ENCODE peak calls at places on chromosomes 11 and 22, in seven cellular contexts. N, D, J, U, E, Y and A are unnamed samples.
A peak's percentile ranks its signal among the peaks of the same experiment; 100 is the strongest.

GRCh38 chr22:35642305-35642741 is 5.9 kb upstream of the APOL6 start:
- DNase-seq in N (peak; percentile 46), D (no peak), J (no peak), U (no peak), E (no peak), Y (no peak), A (peak; percentile 31)

GRCh38 chr22:19811811-19812771 is 42.6 kb downstream of the GNB1L start:
- DNase-seq in N (no peak), D (no peak), J (no peak), U (no peak), E (no peak), Y (no peak), A (no peak)

GRCh38 chr11:47980093-47980906 is at the start of gene PTPRJ:
- DNase-seq in N (peak; percentile 48), D (peak; percentile 59), J (peak; percentile 39), U (peak; percentile 91), E (peak; percentile 31), Y (peak; percentile 78), A (peak; percentile 24)

GRCh38 chr11:118058311-118059230 is 18.3 kb upstream of the TMPRSS4 start:
- DNase-seq in N (no peak), D (no peak), J (no peak), U (no peak), E (no peak), Y (no peak), A (no peak)

GRCh38 chr22:25651332-25651731 is 86.9 kb downstream of the GRK3 start:
- DNase-seq in N (no peak), D (no peak), J (no peak), U (no peak), E (no peak), Y (no peak), A (no peak)

GRCh38 chr11:68372114-68372513 is 59.7 kb downstream of the LRP5 start:
- DNase-seq in N (no peak), D (no peak), J (no peak), U (no peak), E (no peak), Y (no peak), A (no peak)

GRCh38 chr22:50452649-50453048 is 22.2 kb downstream of the SBF1 start:
- DNase-seq in N (no peak), D (no peak), J (no peak), U (no peak), E (no peak), Y (no peak), A (no peak)

GRCh38 chr11:122076721-122077120 is 39.3 kb downstream of the BLID start:
- DNase-seq in N (no peak), D (no peak), J (no peak), U (no peak), E (no peak), Y (no peak), A (no peak)

GRCh38 chr11:116875194-116875593 is 37.8 kb upstream of the APOA1 start:
- DNase-seq in N (no peak), D (no peak), J (no peak), U (no peak), E (no peak), Y (no peak), A (no peak)

GRCh38 chr11:57903441-57904123 is 120.1 kb upstream of the OR9Q1 start:
- DNase-seq in N (peak; percentile 10), D (peak; percentile 10), J (peak; percentile 2), U (no peak), E (peak; percentile 88), Y (no peak), A (peak; percentile 10)

GRCh38 chr11:124194283-124194682 is 11.1 kb downstream of the OR10D3 start:
- DNase-seq in N (no peak), D (no peak), J (no peak), U (no peak), E (no peak), Y (no peak), A (no peak)

GRCh38 chr11:124194696-124195418 is 11.7 kb downstream of the OR10D3 start:
- DNase-seq in N (peak; percentile 58), D (peak; percentile 54), J (peak; percentile 7), U (peak; percentile 72), E (peak; percentile 48), Y (peak; percentile 80), A (peak; percentile 28)

GRCh38 chr11:124197999-124198398 is 14.9 kb downstream of the OR10D3 start:
- DNase-seq in N (no peak), D (no peak), J (no peak), U (no peak), E (no peak), Y (no peak), A (no peak)

GRCh38 chr11:124193221-124193945 is 10.2 kb downstream of the OR10D3 start:
- DNase-seq in N (no peak), D (no peak), J (no peak), U (peak; percentile 34), E (no peak), Y (peak; percentile 17), A (peak; percentile 54)

GRCh38 chr11:124195419-124195734 is 12.2 kb downstream of the OR10D3 start:
- DNase-seq in N (no peak), D (no peak), J (no peak), U (no peak), E (no peak), Y (no peak), A (no peak)
- TF ChIP-seq CTCF in N (no peak), D (no peak), J (no peak), U (no peak), E (no peak), Y (no peak), A (no peak)

GRCh38 chr11:63666874-63667273 is 4.3 kb downstream of the ATL3 start:
- DNase-seq in N (peak; percentile 94), D (no peak), J (peak; percentile 39), U (no peak), E (peak; percentile 28), Y (no peak), A (peak; percentile 93)

GRCh38 chr11:63663809-63664208 is 7.4 kb downstream of the ATL3 start:
- DNase-seq in N (peak; percentile 80), D (no peak), J (peak; percentile 74), U (no peak), E (peak; percentile 69), Y (no peak), A (peak; percentile 85)

GRCh38 chr11:63660972-63661371 is 10.2 kb downstream of the ATL3 start:
- DNase-seq in N (no peak), D (no peak), J (no peak), U (no peak), E (no peak), Y (no peak), A (no peak)
- H4K20me1 ChIP-seq in N (peaks cover 59% of the 10 kb centered on the region), D (peaks cover 70% of the 10 kb centered on the region), J (peaks cover 67% of the 10 kb centered on the region), U (peaks cover 27% of the 10 kb centered on the region), E (no peaks in the 10 kb centered on the region), Y (peaks cover 18% of the 10 kb centered on the region), A (no peaks in the 10 kb centered on the region)

DNA sequence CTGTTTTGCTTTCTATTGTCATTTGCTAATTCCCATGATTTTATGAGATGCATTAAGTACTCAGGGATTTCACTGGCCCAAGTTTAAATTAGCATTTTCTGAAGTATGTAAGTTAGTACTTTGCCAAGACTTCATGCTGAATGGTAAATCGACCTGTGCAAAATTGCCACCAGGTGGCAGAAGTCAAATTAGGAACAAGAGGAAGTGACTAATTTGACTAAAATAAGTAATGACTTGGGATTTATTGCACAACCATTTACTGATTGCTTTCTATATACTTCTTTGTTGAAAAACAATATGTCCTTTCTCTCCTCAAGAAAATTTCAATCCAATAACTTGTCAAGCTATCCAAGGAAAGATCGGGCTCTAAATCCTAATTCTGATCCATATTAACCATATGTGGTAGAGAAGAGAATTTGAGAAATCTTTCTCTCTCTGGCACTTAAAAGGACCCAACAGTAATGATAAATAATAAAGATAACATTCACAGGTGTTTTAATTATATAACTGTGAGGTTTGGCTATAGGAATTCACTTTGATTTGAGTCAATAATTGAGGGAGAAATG is 253.7 kb upstream of the CHORDC1 start:
- DNase-seq in N (peak; percentile 0), D (peak; percentile 15), J (peak; percentile 29), U (peak; percentile 58), E (peak; percentile 68), Y (peak; percentile 67), A (peak; percentile 42)
- TF ChIP-seq CTCF in N (peak; percentile 10), D (peak; percentile 64), J (peak; percentile 39), U (peak; percentile 75), E (peak; percentile 73), Y (peak; percentile 85), A (peak; percentile 15)

GRCh38 chr22:39525658-39525975 is 5.3 kb downstream of the ATF4 start:
- DNase-seq in N (no peak), D (no peak), J (no peak), U (no peak), E (no peak), Y (no peak), A (no peak)
- H4K20me1 ChIP-seq in N (peaks cover 94% of the 10 kb centered on the region), D (peaks cover 80% of the 10 kb centered on the region), J (peaks cover 94% of the 10 kb centered on the region), U (peaks cover 95% of the 10 kb centered on the region), E (peaks cover 12% of the 10 kb centered on the region), Y (peaks cover 47% of the 10 kb centered on the region), A (peaks cover 3% of the 10 kb centered on the region)

GRCh38 chr11:10042699-10043098 is 251.3 kb downstream of the SBF2 start:
- DNase-seq in N (no peak), D (no peak), J (peak; percentile 16), U (no peak), E (no peak), Y (no peak), A (no peak)
- TF ChIP-seq CTCF in N (no peak), D (no peak), J (no peak), U (no peak), E (no peak), Y (no peak), A (no peak)

GRCh38 chr11:9137293-9138132 is 46.1 kb upstream of the SCUBE2 start:
- DNase-seq in N (peak; percentile 69), D (peak; percentile 68), J (peak; percentile 34), U (peak; percentile 88), E (peak; percentile 68), Y (peak; percentile 91), A (peak; percentile 54)
- H4K20me1 ChIP-seq in N (peaks cover 18% of the 10 kb centered on the region), D (no peaks in the 10 kb centered on the region), J (peaks cover 22% of the 10 kb centered on the region), U (no peaks in the 10 kb centered on the region), E (no peaks in the 10 kb centered on the region), Y (peaks cover 5% of the 10 kb centered on the region), A (no peaks in the 10 kb centered on the region)